ENCODE peak calls at places on chromosome 3, in six cellular contexts. K is stomach, M is breast epithelium, A is spleen, R is transverse colon, N is GM23338. S is an unnamed sample.

GRCh38 chr3:34020221-34020620 is 221.8 kb downstream of the PDCD6IP start:
- DNase-seq in K (no peak), M (no peak), A (no peak), R (no peak), N (no peak), S (no peak)

GRCh38 chr3:132038198-132038825 is 3.5 kb upstream of the CPNE4 start:
- DNase-seq in K (no peak), M (no peak), A (no peak), R (no peak), N (peak; percentile 73), S (no peak)

GRCh38 chr3:186933801-186934200 is 3.5 kb downstream of the ST6GAL1 start:
- DNase-seq in K (no peak), M (no peak), A (no peak), R (no peak), N (no peak), S (no peak)

GRCh38 chr3:143247007-143247563 is 127.5 kb downstream of the CHST2 start:
- DNase-seq in K (no peak), M (no peak), A (no peak), R (no peak), N (peak; percentile 3), S (no peak)

GRCh38 chr3:143016321-143016972 is 15.1 kb downstream of the U2SURP start:
- DNase-seq in K (no peak), M (no peak), A (no peak), R (no peak), N (peak; percentile 47), S (no peak)

GRCh38 chr3:30078736-30079135 is 527.7 kb upstream of the TGFBR2 start:
- DNase-seq in K (no peak), M (no peak), A (no peak), R (peak; percentile 33), N (no peak), S (no peak)

GRCh38 chr3:5321941-5322340 is 134.4 kb downstream of the EDEM1 start:
- DNase-seq in K (no peak), M (no peak), A (no peak), R (no peak), N (no peak), S (no peak)

GRCh38 chr3:141860766-141861513 is 15.5 kb upstream of the ATP1B3 start:
- DNase-seq in K (no peak), M (no peak), A (no peak), R (no peak), N (no peak), S (no peak)

GRCh38 chr3:28989646-28990089 is 291.2 kb upstream of the RBMS3 start:
- DNase-seq in K (no peak), M (no peak), A (no peak), R (no peak), N (no peak), S (no peak)

GRCh38 chr3:112074006-112074405 is 12.2 kb upstream of the C3orf52 start:
- DNase-seq in K (no peak), M (no peak), A (no peak), R (no peak), N (no peak), S (no peak)

GRCh38 chr3:126351086-126351770 is 6.0 kb downstream of the KLF15 start:
- DNase-seq in K (no peak), M (no peak), A (peak; percentile 60), R (peak; percentile 3), N (no peak), S (peak; percentile 63)

GRCh38 chr3:167631471-167631870 is 22.3 kb downstream of the WDR49 start:
- DNase-seq in K (no peak), M (no peak), A (no peak), R (no peak), N (no peak), S (no peak)

GRCh38 chr3:136891934-136892855 is 30.2 kb downstream of the NCK1 start:
- DNase-seq in K (no peak), M (no peak), A (no peak), R (no peak), N (no peak), S (no peak)

GRCh38 chr3:146843476-146843875 is 238.3 kb upstream of the PLSCR5 start:
- DNase-seq in K (no peak), M (no peak), A (no peak), R (no peak), N (no peak), S (no peak)

GRCh38 chr3:113535898-113536297 is 3.5 kb downstream of the SIDT1 start:
- DNase-seq in K (no peak), M (no peak), A (no peak), R (no peak), N (peak; percentile 76), S (no peak)

GRCh38 chr3:50600141-50600753 is 11.3 kb downstream of the CISH start:
- DNase-seq in K (peak; percentile 60), M (no peak), A (no peak), R (no peak), N (no peak), S (no peak)

DNA sequence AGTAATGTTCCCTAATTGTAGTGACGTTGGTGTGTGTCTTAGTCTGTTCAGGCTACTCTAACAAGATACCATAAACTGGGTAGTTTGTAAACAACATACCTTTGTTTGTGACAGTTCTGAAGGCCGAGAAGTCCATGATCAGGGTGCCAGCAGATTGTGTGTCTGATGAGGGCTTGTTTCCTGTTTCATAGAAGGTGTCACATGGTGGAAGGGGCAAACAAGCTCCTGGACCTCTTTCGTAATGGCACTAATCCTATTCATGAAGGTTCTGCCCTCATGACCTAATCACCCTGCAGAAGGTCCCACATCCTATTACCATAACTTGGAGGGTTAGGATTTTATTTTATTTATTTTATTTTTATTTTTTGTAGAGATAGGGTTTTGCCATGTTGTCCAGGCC is 11.1 kb downstream of the ATXN7 start:
- DNase-seq in K (no peak), M (no peak), A (no peak), R (no peak), N (no peak), S (no peak)
- H3K4me1 ChIP-seq in K (peaks cover 18% of the 10 kb centered on the region), M (no peaks in the 10 kb centered on the region), A (peaks cover 8% of the 10 kb centered on the region), R (peaks cover 7% of the 10 kb centered on the region), N (peaks cover 30% of the 10 kb centered on the region), S (peaks cover 44% of the 10 kb centered on the region)

DNA sequence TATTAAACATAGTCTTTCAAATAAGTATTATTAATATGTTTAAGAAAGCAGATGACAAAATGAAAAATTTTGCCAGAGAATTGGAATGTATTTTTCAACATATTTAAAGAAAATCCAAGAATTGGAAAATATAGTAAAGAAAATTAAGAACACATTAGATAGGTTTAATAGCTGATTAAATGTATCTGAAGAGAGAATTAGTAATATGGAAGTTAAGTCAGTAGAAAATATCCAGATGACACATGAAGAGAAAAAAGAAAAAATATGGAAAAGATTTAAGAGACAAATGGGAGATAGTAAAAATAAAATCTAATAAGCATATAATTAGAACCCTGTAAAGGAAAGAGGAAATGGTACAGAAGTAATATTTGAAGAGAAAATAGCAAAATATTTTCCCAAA is 18.0 kb upstream of the POMGNT2 start:
- DNase-seq in K (no peak), M (no peak), A (no peak), R (no peak), N (no peak), S (no peak)
- TF ChIP-seq POLR2AphosphoS5 in K (no peak), M (no peak), A (no peak), R (no peak), N (no peak), S (no peak)

GRCh38 chr3:57864853-57865252 is 108.7 kb downstream of the SLMAP start:
- DNase-seq in K (no peak), M (no peak), A (no peak), R (no peak), N (peak; percentile 36), S (no peak)
- TF ChIP-seq CTCF in K (no peak), M (no peak), A (no peak), R (peak; percentile 39), N (peak; percentile 29), S (peak; percentile 38)

GRCh38 chr3:20057612-20058180 is 17.4 kb downstream of the KAT2B start:
- DNase-seq in K (no peak), M (no peak), A (no peak), R (no peak), N (no peak), S (no peak)
- H3K4me1 ChIP-seq in K (peaks cover 46% of the 10 kb centered on the region), M (peaks cover 21% of the 10 kb centered on the region), A (peaks cover 40% of the 10 kb centered on the region), R (peaks cover 17% of the 10 kb centered on the region), N (peaks cover 9% of the 10 kb centered on the region), S (peaks cover 38% of the 10 kb centered on the region)

GRCh38 chr3:158106773-158107461 is 697 bp upstream of the SHOX2 start:
- DNase-seq in K (no peak), M (no peak), A (peak; percentile 57), R (no peak), N (peak; percentile 78), S (no peak)

GRCh38 chr3:158104346-158105020 is 1.7 kb downstream of the SHOX2 start:
- DNase-seq in K (no peak), M (no peak), A (no peak), R (no peak), N (no peak), S (no peak)

GRCh38 chr3:158103956-158104338 is 2.3 kb downstream of the SHOX2 start:
- DNase-seq in K (no peak), M (no peak), A (no peak), R (no peak), N (peak; percentile 58), S (no peak)

GRCh38 chr3:158105710-158106438 is at the start of gene SHOX2:
- DNase-seq in K (peak; percentile 28), M (no peak), A (peak; percentile 82), R (peak; percentile 41), N (peak; percentile 78), S (no peak)

GRCh38 chr3:158105124-158105709 is 1.0 kb downstream of the SHOX2 start:
- DNase-seq in K (no peak), M (no peak), A (peak; percentile 77), R (no peak), N (peak; percentile 57), S (no peak)
- TF ChIP-seq POLR2AphosphoS5 in K (no peak), M (no peak), A (peak; percentile 41), R (no peak), N (no peak), S (no peak)

GRCh38 chr3:13674538-13675185 is 125.7 kb downstream of the FBLN2 start:
- DNase-seq in K (no peak), M (no peak), A (no peak), R (no peak), N (no peak), S (no peak)

GRCh38 chr3:13671536-13672233 is 122.8 kb downstream of the FBLN2 start:
- DNase-seq in K (no peak), M (no peak), A (no peak), R (no peak), N (no peak), S (no peak)

GRCh38 chr3:13676618-13677017 is 127.7 kb downstream of the FBLN2 start:
- DNase-seq in K (no peak), M (no peak), A (no peak), R (no peak), N (no peak), S (no peak)

GRCh38 chr3:13670292-13670691 is 121.4 kb downstream of the FBLN2 start:
- DNase-seq in K (no peak), M (no peak), A (no peak), R (no peak), N (no peak), S (no peak)

DNA sequence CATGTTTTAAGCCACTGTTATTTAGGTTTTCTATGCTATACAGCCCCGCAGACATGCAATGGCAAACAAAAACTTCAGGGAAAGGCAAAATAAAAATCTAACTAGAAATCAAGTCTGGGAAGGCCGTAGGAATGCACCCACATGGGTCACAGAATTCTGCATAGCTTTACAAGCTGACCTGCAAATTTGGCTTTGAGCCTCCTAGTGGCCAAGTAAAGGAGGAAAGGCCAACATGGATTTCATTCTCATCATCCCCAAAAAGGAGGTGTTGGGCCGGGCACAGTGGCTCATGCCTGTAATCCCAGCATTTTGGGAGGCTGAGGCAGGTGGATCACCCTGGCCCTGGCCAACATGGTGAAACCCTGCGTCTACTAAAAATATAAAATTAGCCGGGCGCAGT is 124.3 kb downstream of the FBLN2 start:
- DNase-seq in K (no peak), M (no peak), A (no peak), R (no peak), N (peak; percentile 65), S (no peak)
- TF ChIP-seq CTCF in K (no peak), M (no peak), A (no peak), R (no peak), N (peak; percentile 60), S (no peak)

GRCh38 chr3:197495999-197496745 is 59.6 kb downstream of the BDH1 start:
- DNase-seq in K (no peak), M (no peak), A (no peak), R (no peak), N (no peak), S (no peak)
- H3K4me1 ChIP-seq in K (peaks cover 7% of the 10 kb centered on the region), M (no peaks in the 10 kb centered on the region), A (no peaks in the 10 kb centered on the region), R (peaks cover 4% of the 10 kb centered on the region), N (no peaks in the 10 kb centered on the region), S (no peaks in the 10 kb centered on the region)